ENCODE peak calls at places on chromosomes 4 and X, in eight cellular contexts. Q is heart left ventricle, W is GM12865, Y is AG09309, M is body of pancreas, Z is kidney epithelial cell, L is brain microvascular endothelial cell, C is AG04450. B is an unnamed sample.

GRCh38 chr4:95547708-95548471 is 883 bp downstream of the UNC5C start:
- DNase-seq in Q (no peak), W (peak; percentile 2), Y (no peak), M (no peak), Z (no peak), L (peak; percentile 9), C (no peak), B (peak; percentile 0)

GRCh38 chr4:69881173-69881773 is 21.3 kb upstream of the SULT1E1 start:
- DNase-seq in Q (no peak), W (peak; percentile 53), Y (no peak), M (peak; percentile 56), Z (no peak), L (peak; percentile 46), C (peak; percentile 8), B (peak; percentile 25)

GRCh38 chrX:153381684-153382532 is 19.2 kb downstream of the PNMA6E start:
- DNase-seq in Q (no peak), W (peak; percentile 17), Y (peak; percentile 73), M (peak; percentile 72), Z (peak; percentile 19), L (peak; percentile 87), C (peak; percentile 45), B (peak; percentile 79)

GRCh38 chrX:21946925-21947641 is 6.6 kb downstream of the SMS start:
- DNase-seq in Q (no peak), W (no peak), Y (no peak), M (no peak), Z (no peak), L (peak; percentile 37), C (no peak), B (peak; percentile 55)

GRCh38 chrX:123475068-123475724 is 257.7 kb downstream of the THOC2 start:
- DNase-seq in Q (no peak), W (peak; percentile 3), Y (no peak), M (no peak), Z (no peak), L (no peak), C (no peak), B (peak; percentile 15)

GRCh38 chr4:105967058-105967658 is 71.9 kb downstream of the NPNT start:
- DNase-seq in Q (no peak), W (no peak), Y (no peak), M (no peak), Z (no peak), L (no peak), C (no peak), B (no peak)

GRCh38 chrX:153307546-153308175 is 13.9 kb downstream of the PNMA6F start:
- DNase-seq in Q (no peak), W (no peak), Y (no peak), M (no peak), Z (no peak), L (no peak), C (no peak), B (no peak)

GRCh38 chr4:20341121-20341758 is 89.5 kb downstream of the SLIT2 start:
- DNase-seq in Q (no peak), W (no peak), Y (no peak), M (no peak), Z (peak; percentile 47), L (no peak), C (no peak), B (no peak)

GRCh38 chrX:56766554-56767412 is 37.7 kb downstream of the NBDY start:
- DNase-seq in Q (no peak), W (no peak), Y (no peak), M (no peak), Z (no peak), L (peak; percentile 31), C (no peak), B (peak; percentile 42)

GRCh38 chrX:134377537-134377936 is 82.4 kb upstream of the HPRT1 start:
- DNase-seq in Q (no peak), W (peak; percentile 68), Y (no peak), M (peak; percentile 59), Z (no peak), L (peak; percentile 58), C (no peak), B (peak; percentile 54)
- TF ChIP-seq CTCF in Q (no peak), W (peak; percentile 6), Y (peak; percentile 43), M (peak; percentile 28), Z (peak; percentile 37), L (peak; percentile 54), C (peak; percentile 43), B (peak; percentile 25)

GRCh38 chr4:90126805-90127204 is 389 bp upstream of the CCSER1 start:
- DNase-seq in Q (no peak), W (no peak), Y (no peak), M (no peak), Z (no peak), L (no peak), C (no peak), B (no peak)
- H3K4me3 ChIP-seq in Q (peak overlapping the region; percentile 72), W (peak overlapping the region; percentile 8), Y (no peak overlapping the region), M (no peak overlapping the region), Z (peak overlapping the region; percentile 66), L (peak overlapping the region; percentile 58), C (no peak overlapping the region), B (no peak overlapping the region)

DNA sequence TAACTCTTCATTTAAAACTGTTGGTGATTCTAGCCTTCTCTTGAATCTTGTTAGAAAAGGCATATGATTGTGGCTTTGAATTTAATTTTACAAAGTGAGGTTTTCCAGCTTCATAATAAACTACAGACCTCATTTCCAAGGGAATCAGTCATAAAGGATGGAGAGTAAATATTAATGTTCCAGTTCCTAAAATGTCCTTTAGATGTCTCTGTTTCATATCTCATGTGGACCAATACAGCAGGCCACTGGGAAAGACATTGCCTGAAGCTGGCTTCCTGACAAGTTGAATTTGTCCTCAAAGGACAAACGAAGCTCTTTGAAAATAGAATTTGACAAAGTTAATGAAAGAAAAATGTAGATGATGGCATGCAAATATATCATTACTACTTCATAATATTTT is 125.4 kb downstream of the ZNF330 start:
- DNase-seq in Q (peak; percentile 19), W (peak; percentile 49), Y (no peak), M (peak; percentile 43), Z (no peak), L (peak; percentile 31), C (peak; percentile 29), B (peak; percentile 48)
- TF ChIP-seq CTCF in Q (peak; percentile 52), W (peak; percentile 25), Y (peak; percentile 56), M (peak; percentile 80), Z (peak; percentile 48), L (peak; percentile 60), C (peak; percentile 69), B (peak; percentile 45)

DNA sequence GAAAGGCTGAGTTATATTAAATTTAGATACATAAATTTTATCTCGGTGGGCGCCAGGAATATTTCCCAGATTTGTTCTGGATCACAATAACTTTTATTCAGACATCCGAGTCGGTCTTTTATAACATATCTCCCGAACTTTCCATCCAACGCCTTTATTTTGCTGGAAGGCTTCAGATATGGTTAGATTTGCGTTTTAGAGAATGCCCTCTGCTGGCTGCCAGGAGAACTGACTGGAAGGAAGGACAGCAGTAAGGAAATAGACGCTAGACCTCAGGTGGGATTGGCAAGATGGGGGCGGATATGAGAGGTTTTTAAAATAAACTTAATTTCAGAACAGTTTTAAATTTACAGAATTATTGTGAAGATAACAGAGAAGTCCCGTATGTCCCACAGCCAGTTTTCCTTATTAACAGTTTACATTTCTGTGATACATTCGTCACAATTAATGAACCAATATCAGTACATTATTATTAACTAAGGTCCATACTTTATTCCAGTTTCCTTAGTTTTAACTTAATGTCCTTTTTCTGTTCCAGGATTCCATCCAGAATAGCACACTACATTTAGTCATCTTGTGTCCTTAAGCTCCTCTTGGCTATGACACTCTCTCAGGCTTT is 4.6 kb upstream of the KANTR start:
- DNase-seq in Q (peak; percentile 43), W (peak; percentile 55), Y (peak; percentile 42), M (peak; percentile 68), Z (no peak), L (peak; percentile 44), C (no peak), B (peak; percentile 75)
- H3K4me3 ChIP-seq in Q (peak overlapping the region; percentile 42), W (no peak overlapping the region), Y (no peak overlapping the region), M (no peak overlapping the region), Z (peak overlapping the region; percentile 36), L (peak overlapping the region; percentile 50), C (peak overlapping the region; percentile 47), B (peak overlapping the region; percentile 37)

GRCh38 chr4:122038896-122039295 is 87.0 kb upstream of the TRPC3 start:
- DNase-seq in Q (no peak), W (no peak), Y (no peak), M (no peak), Z (no peak), L (no peak), C (no peak), B (no peak)
- TF ChIP-seq CTCF in Q (no peak), W (no peak), Y (no peak), M (no peak), Z (no peak), L (no peak), C (no peak), B (no peak)

GRCh38 chr4:54100607-54101189 is 735 bp downstream of the GSX2 start:
- DNase-seq in Q (no peak), W (no peak), Y (no peak), M (no peak), Z (no peak), L (no peak), C (no peak), B (no peak)

GRCh38 chr4:54101190-54102041 is 1.5 kb downstream of the GSX2 start:
- DNase-seq in Q (no peak), W (no peak), Y (no peak), M (no peak), Z (no peak), L (no peak), C (no peak), B (no peak)

GRCh38 chr4:54099959-54100606 is at the start of gene GSX2:
- DNase-seq in Q (no peak), W (no peak), Y (no peak), M (no peak), Z (no peak), L (no peak), C (no peak), B (peak; percentile 59)

GRCh38 chr4:54098375-54098774 is 1.6 kb upstream of the GSX2 start:
- DNase-seq in Q (no peak), W (no peak), Y (no peak), M (no peak), Z (no peak), L (no peak), C (no peak), B (no peak)

DNA sequence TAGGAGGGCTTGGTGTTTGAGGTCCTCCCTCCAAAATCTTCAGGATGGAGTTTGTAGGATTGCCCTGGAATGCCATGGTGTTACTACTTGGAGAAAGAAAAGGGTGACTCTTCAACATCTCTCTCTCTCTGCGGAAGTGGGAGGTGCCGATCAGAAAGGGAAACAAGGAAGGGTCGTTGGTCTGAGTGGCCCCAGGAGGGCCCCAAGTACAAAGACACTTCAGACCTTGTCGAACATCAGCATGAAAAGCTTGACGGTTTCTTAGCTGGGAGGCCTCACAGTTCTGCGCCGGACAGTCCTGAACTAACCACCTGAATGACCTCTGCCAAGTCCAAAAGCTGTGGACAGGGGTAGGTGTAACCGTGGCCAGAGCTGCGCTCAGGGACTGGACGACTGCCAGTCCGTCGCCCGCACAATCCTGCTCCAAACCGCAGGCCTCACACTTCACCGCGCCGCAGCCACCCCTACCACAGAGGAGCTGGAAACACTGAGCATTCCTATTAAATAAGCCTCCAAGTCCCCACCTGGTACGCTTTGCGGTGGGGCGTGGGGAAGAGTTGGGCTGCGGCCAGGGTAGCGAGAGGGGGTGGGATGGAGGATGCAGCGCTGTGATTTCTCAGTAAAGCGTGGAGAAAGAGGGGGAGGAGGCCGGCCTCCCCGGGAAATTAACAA is 540 bp upstream of the GSX2 start:
- DNase-seq in Q (no peak), W (no peak), Y (no peak), M (no peak), Z (peak; percentile 28), L (no peak), C (no peak), B (no peak)
- H3K4me3 ChIP-seq in Q (peak overlapping the region; percentile 41), W (no peak overlapping the region), Y (peak overlapping the region; percentile 47), M (no peak overlapping the region), Z (no peak overlapping the region), L (no peak overlapping the region), C (peak overlapping the region; percentile 54), B (peak overlapping the region; percentile 34)